ENCODE peak calls at places on chromosomes 4 and X, in eight cellular contexts. H is mucosa of gallbladder, X is HT-29, A is AG09309, T is esophagus muscularis mucosa, K is WTC11, W is NCI-H774, L is nephron progenitor cell. M is an unnamed sample.

GRCh38 chr4:1730532-1731135 is 9.3 kb downstream of the TACC3 start:
- DNase-seq in H (no peak), X (no peak), A (no peak), T (no peak), K (no peak), W (no peak), L (no peak), M (no peak)

GRCh38 chr4:156782491-156782890 is 189.1 kb downstream of the PDGFC start:
- DNase-seq in H (no peak), X (no peak), A (no peak), T (no peak), K (no peak), W (no peak), L (no peak), M (no peak)

GRCh38 chr4:86857341-86858052 is 8.3 kb upstream of the SLC10A6 start:
- DNase-seq in H (no peak), X (no peak), A (no peak), T (no peak), K (peak), W (no peak), L (no peak), M (no peak)

GRCh38 chr4:181670506-181670905 is 572.7 kb upstream of the TENM3 start:
- DNase-seq in H (no peak), X (no peak), A (no peak), T (no peak), K (no peak), W (no peak), L (no peak), M (no peak)

GRCh38 chrX:74015379-74016019 is 288.5 kb upstream of the ZCCHC13 start:
- DNase-seq in H (peak), X (peak), A (peak), T (no peak), K (peak), W (peak), L (peak), M (peak)

GRCh38 chr4:41883988-41884737 is 51.1 kb upstream of the TMEM33 start:
- DNase-seq in H (no peak), X (no peak), A (no peak), T (no peak), K (no peak), W (no peak), L (no peak), M (no peak)

GRCh38 chrX:154308108-154308946 is 12.7 kb downstream of the TKTL1 start:
- DNase-seq in H (peak), X (peak), A (no peak), T (no peak), K (peak), W (no peak), L (peak), M (no peak)

GRCh38 chrX:19673334-19674040 is 158.2 kb upstream of the MAP3K15 start:
- DNase-seq in H (peak), X (peak), A (peak), T (no peak), K (no peak), W (no peak), L (no peak), M (peak)

GRCh38 chr4:102824398-102824797 is 3.0 kb downstream of the UBE2D3 start:
- DNase-seq in H (no peak), X (no peak), A (no peak), T (no peak), K (no peak), W (no peak), L (no peak), M (no peak)

GRCh38 chrX:47191331-47191730 is 2.3 kb upstream of the UBA1 start:
- DNase-seq in H (no peak), X (peak), A (no peak), T (no peak), K (peak), W (peak), L (peak), M (no peak)